ENCODE peak calls at places on chromosome 19, in seven cellular contexts. I is K562, T is bronchial epithelial cell, A is thoracic aorta, X is BE2C, W is fibroblast of mammary gland, Y is gastrocnemius medialis. P is an unnamed sample.

GRCh38 chr19:36196249-36196648 is 18.2 kb downstream of the ZNF565 start:
- DNase-seq in I (no peak), T (no peak), A (no peak), X (no peak), W (no peak), Y (no peak), P (no peak)

GRCh38 chr19:3593156-3593555 is 7.9 kb downstream of the GIPC3 start:
- DNase-seq in I (no peak), T (no peak), A (no peak), X (no peak), W (no peak), Y (no peak), P (no peak)

GRCh38 chr19:39692166-39692565 is 12.1 kb upstream of the LGALS14 start:
- DNase-seq in I (no peak), T (peak; percentile 8), A (no peak), X (no peak), W (peak; percentile 5), Y (no peak), P (no peak)

GRCh38 chr19:44807162-44807561 is 1.7 kb upstream of the BCAM start:
- DNase-seq in I (no peak), T (peak; percentile 87), A (no peak), X (no peak), W (no peak), Y (no peak), P (no peak)

GRCh38 chr19:6264077-6264445 is 15.7 kb downstream of the MLLT1 start:
- DNase-seq in I (no peak), T (no peak), A (no peak), X (no peak), W (peak; percentile 53), Y (peak; percentile 55), P (no peak)

GRCh38 chr19:55227241-55228014 is 1.1 kb downstream of the TMEM86B start:
- DNase-seq in I (no peak), T (no peak), A (no peak), X (no peak), W (no peak), Y (no peak), P (no peak)

GRCh38 chr19:33194884-33195710 is 967 bp downstream of the LRP3 start:
- DNase-seq in I (no peak), T (no peak), A (no peak), X (peak; percentile 42), W (peak; percentile 62), Y (no peak), P (peak; percentile 41)

GRCh38 chr19:18254546-18255500 is 19.4 kb downstream of the IQCN start:
- DNase-seq in I (no peak), T (no peak), A (no peak), X (no peak), W (no peak), Y (no peak), P (no peak)

GRCh38 chr19:43752287-43752875 is 2.4 kb downstream of the SMG9 start:
- DNase-seq in I (no peak), T (no peak), A (no peak), X (no peak), W (no peak), Y (no peak), P (no peak)

GRCh38 chr19:51808333-51808986 is 13.5 kb downstream of the FPR3 start:
- DNase-seq in I (peak; percentile 40), T (peak; percentile 4), A (no peak), X (no peak), W (peak; percentile 69), Y (no peak), P (no peak)

GRCh38 chr19:873084-874019 is 13.9 kb downstream of the CFD start:
- DNase-seq in I (peak; percentile 80), T (peak; percentile 52), A (no peak), X (no peak), W (peak; percentile 65), Y (peak; percentile 60), P (no peak)

GRCh38 chr19:32748497-32748896 is 28.9 kb downstream of the TDRD12 start:
- DNase-seq in I (peak; percentile 39), T (no peak), A (no peak), X (no peak), W (no peak), Y (no peak), P (no peak)

GRCh38 chr19:5261151-5261890 is 79.3 kb downstream of the PTPRS start:
- DNase-seq in I (no peak), T (peak; percentile 91), A (no peak), X (no peak), W (no peak), Y (no peak), P (no peak)

GRCh38 chr19:16470541-16470910 is 1.2 kb downstream of the EPS15L1 start:
- DNase-seq in I (no peak), T (no peak), A (no peak), X (no peak), W (peak; percentile 28), Y (no peak), P (no peak)

GRCh38 chr19:10289167-10289835 is 451 bp upstream of the ICAM5 start:
- DNase-seq in I (peak; percentile 82), T (peak; percentile 41), A (no peak), X (peak; percentile 57), W (peak; percentile 32), Y (no peak), P (no peak)

GRCh38 chr19:5711713-5712161 is 8.2 kb downstream of the LONP1 start:
- DNase-seq in I (no peak), T (no peak), A (no peak), X (no peak), W (no peak), Y (no peak), P (no peak)

GRCh38 chr19:14031719-14032480 is at the start of gene IL27RA:
- DNase-seq in I (peak; percentile 83), T (peak; percentile 13), A (no peak), X (peak; percentile 70), W (peak; percentile 26), Y (peak; percentile 35), P (peak; percentile 52)

GRCh38 chr19:11551603-11552235 is 7.3 kb downstream of the ELOF1 start:
- DNase-seq in I (peak; percentile 49), T (no peak), A (no peak), X (peak; percentile 63), W (no peak), Y (peak; percentile 27), P (peak; percentile 44)

GRCh38 chr19:27974082-27974513 is 1238.9 kb downstream of the UQCRFS1 start:
- DNase-seq in I (peak; percentile 11), T (peak; percentile 0), A (no peak), X (no peak), W (peak; percentile 26), Y (no peak), P (peak; percentile 39)

GRCh38 chr19:46080561-46080960 is 39.8 kb upstream of the IGFL4 start:
- DNase-seq in I (no peak), T (no peak), A (no peak), X (no peak), W (peak; percentile 90), Y (no peak), P (no peak)

GRCh38 chr19:20397292-20397691 is 168.3 kb downstream of the ZNF737 start:
- DNase-seq in I (no peak), T (no peak), A (no peak), X (no peak), W (no peak), Y (no peak), P (no peak)

GRCh38 chr19:48290923-48291700 is 21.2 kb downstream of the ZNF114 start:
- DNase-seq in I (peak; percentile 71), T (peak; percentile 42), A (peak; percentile 21), X (peak; percentile 77), W (peak; percentile 86), Y (peak; percentile 51), P (peak; percentile 88)

GRCh38 chr19:3176715-3177501 is 1.7 kb upstream of the S1PR4 start:
- DNase-seq in I (peak; percentile 85), T (peak; percentile 92), A (no peak), X (no peak), W (peak; percentile 65), Y (no peak), P (no peak)

GRCh38 chr19:10363789-10364281 is 16.5 kb downstream of the TYK2 start:
- DNase-seq in I (no peak), T (peak; percentile 35), A (no peak), X (no peak), W (no peak), Y (no peak), P (no peak)

GRCh38 chr19:54281008-54281728 is at the start of gene LILRB2:
- DNase-seq in I (no peak), T (no peak), A (no peak), X (no peak), W (no peak), Y (no peak), P (no peak)

GRCh38 chr19:13976446-13976845 is 24.1 kb downstream of the DCAF15 start:
- DNase-seq in I (no peak), T (no peak), A (no peak), X (no peak), W (no peak), Y (peak; percentile 67), P (no peak)

GRCh38 chr19:7792286-7792685 is 29.2 kb downstream of the CLEC4M start:
- DNase-seq in I (no peak), T (no peak), A (no peak), X (no peak), W (no peak), Y (no peak), P (no peak)
- TF ChIP-seq CTCF in I (no peak), T (no peak), A (no peak), X (no peak), W (no peak), Y (no peak), P (no peak)

GRCh38 chr19:57279418-57280164 is 694 bp upstream of the ZNF460 start:
- DNase-seq in I (peak; percentile 93), T (peak; percentile 88), A (peak; percentile 84), X (peak; percentile 94), W (peak; percentile 93), Y (peak; percentile 93), P (peak; percentile 82)
- TF ChIP-seq CTCF in I (peak; percentile 55), T (peak; percentile 63), A (no peak), X (peak; percentile 43), W (peak; percentile 26), Y (peak; percentile 52), P (no peak)

GRCh38 chr19:47225746-47226425 is 5.1 kb downstream of the BBC3 start:
- DNase-seq in I (peak; percentile 97), T (peak; percentile 34), A (peak; percentile 33), X (peak; percentile 90), W (peak; percentile 78), Y (peak; percentile 87), P (peak; percentile 89)
- TF ChIP-seq CTCF in I (no peak), T (no peak), A (peak; percentile 29), X (no peak), W (no peak), Y (peak; percentile 27), P (peak; percentile 48)

GRCh38 chr19:37719111-37719926 is at the start of gene ZNF607:
- DNase-seq in I (peak; percentile 92), T (peak; percentile 89), A (peak; percentile 33), X (peak; percentile 94), W (peak; percentile 88), Y (peak; percentile 75), P (peak; percentile 92)
- TF ChIP-seq CTCF in I (peak; percentile 81), T (peak; percentile 78), A (peak; percentile 38), X (peak; percentile 70), W (peak; percentile 61), Y (peak; percentile 48), P (no peak)